ENCODE peak calls at places on chromosomes 4 and X, in four cellular contexts. L is colonic mucosa, S is H9, X is ovary. I is an unnamed sample.

GRCh38 chr4:33063238-33063637 is 2343.1 kb downstream of the PCDH7 start:
- DNase-seq in L (no peak), S (no peak), X (no peak), I (no peak)

GRCh38 chrX:149286940-149287349 is 218.2 kb downstream of the IDS start:
- DNase-seq in L (peak), S (peak), X (no peak), I (peak)

GRCh38 chrX:36609653-36610585 is 398.2 kb upstream of the FAM47C start:
- DNase-seq in L (no peak), S (no peak), X (no peak), I (no peak)

GRCh38 chrX:42128587-42128986 is 205.2 kb upstream of the CASK start:
- DNase-seq in L (no peak), S (no peak), X (no peak), I (peak)

GRCh38 chrX:39772057-39772832 is 325.5 kb downstream of the BCOR start:
- DNase-seq in L (no peak), S (peak), X (peak), I (peak)

GRCh38 chr4:17027495-17027894 is 129.1 kb upstream of the LDB2 start:
- DNase-seq in L (no peak), S (no peak), X (no peak), I (no peak)

GRCh38 chrX:93985621-93986020 is 311.6 kb downstream of the FAM133A start:
- DNase-seq in L (no peak), S (no peak), X (no peak), I (no peak)

GRCh38 chrX:31658360-31658759 is 586.5 kb upstream of the FTHL17 start:
- DNase-seq in L (no peak), S (no peak), X (no peak), I (no peak)

GRCh38 chrX:12567857-12568256 is 223.4 kb upstream of the PRPS2 start:
- DNase-seq in L (no peak), S (no peak), X (no peak), I (no peak)

GRCh38 chr4:56618734-56619133 is 62.4 kb downstream of the HOPX start:
- DNase-seq in L (no peak), S (no peak), X (no peak), I (no peak)

GRCh38 chr4:161252520-161253141 is 911.2 kb downstream of the FSTL5 start:
- DNase-seq in L (no peak), S (no peak), X (no peak), I (peak)

GRCh38 chr4:3675251-3676115 is 90.7 kb upstream of the ADRA2C start:
- DNase-seq in L (no peak), S (peak), X (no peak), I (no peak)

GRCh38 chr4:13088726-13089658 is 395.1 kb downstream of the RAB28 start:
- DNase-seq in L (no peak), S (no peak), X (no peak), I (no peak)

GRCh38 chr4:74055096-74055495 is 16.6 kb upstream of the CXCL3 start:
- DNase-seq in L (peak), S (no peak), X (no peak), I (no peak)

GRCh38 chrX:23334871-23335599 is 386 bp downstream of the PTCHD1 start:
- DNase-seq in L (no peak), S (peak), X (no peak), I (no peak)

GRCh38 chr4:52091811-52092210 is 40.7 kb downstream of the SPATA18 start:
- DNase-seq in L (peak), S (no peak), X (no peak), I (no peak)

GRCh38 chrX:107730298-107730655 is 45.3 kb downstream of the TSC22D3 start:
- DNase-seq in L (no peak), S (no peak), X (no peak), I (no peak)

GRCh38 chr4:113684534-113685091 is 76.9 kb downstream of the CAMK2D start:
- DNase-seq in L (peak), S (peak), X (peak), I (peak)

GRCh38 chr4:8688041-8688907 is 95.7 kb downstream of the CPZ start:
- DNase-seq in L (peak), S (peak), X (no peak), I (peak)

GRCh38 chr4:83237591-83237990 is 47.0 kb downstream of the COQ2 start:
- DNase-seq in L (no peak), S (no peak), X (no peak), I (no peak)

GRCh38 chr4:1973661-1974060 is 35.1 kb downstream of the NELFA start:
- DNase-seq in L (no peak), S (no peak), X (no peak), I (no peak)

GRCh38 chr4:78609580-78609979 is 58.0 kb downstream of the ANXA3 start:
- DNase-seq in L (no peak), S (no peak), X (no peak), I (no peak)

GRCh38 chr4:151691639-151692442 is 69.0 kb downstream of the GATB start:
- DNase-seq in L (no peak), S (no peak), X (no peak), I (no peak)

GRCh38 chr4:99661907-99662306 is 4.3 kb upstream of the C4orf54 start:
- DNase-seq in L (no peak), S (no peak), X (no peak), I (no peak)

GRCh38 chr4:154009191-154009590 is 220.3 kb upstream of the SFRP2 start:
- DNase-seq in L (no peak), S (no peak), X (no peak), I (no peak)

GRCh38 chr4:82421796-82422560 is 8.3 kb downstream of the HNRNPDL start:
- DNase-seq in L (no peak), S (no peak), X (no peak), I (peak)

GRCh38 chr4:151324449-151325319 is 721 bp downstream of the SH3D19 start:
- DNase-seq in L (peak), S (peak), X (peak), I (peak)

GRCh38 chrX:129108936-129109335 is 414.4 kb downstream of the SMARCA1 start:
- DNase-seq in L (no peak), S (no peak), X (no peak), I (no peak)

GRCh38 chr4:113384600-113384999 is 335.1 kb downstream of the ANK2 start:
- DNase-seq in L (no peak), S (no peak), X (no peak), I (no peak)

GRCh38 chr4:144304025-144304424 is 163.5 kb upstream of the GYPA start:
- DNase-seq in L (no peak), S (no peak), X (no peak), I (no peak)

GRCh38 chrX:440636-441035 is 53.9 kb upstream of the PPP2R3B start:
- DNase-seq in L (no peak), S (no peak), X (no peak), I (no peak)

GRCh38 chr4:75727073-75727472 is 2.7 kb downstream of the USO1 start:
- DNase-seq in L (no peak), S (no peak), X (no peak), I (no peak)

GRCh38 chr4:94758700-94759399 is 1.1 kb downstream of the BMPR1B start:
- DNase-seq in L (no peak), S (peak), X (peak), I (no peak)

GRCh38 chr4:124499266-124499665 is 213.3 kb downstream of the ANKRD50 start:
- DNase-seq in L (no peak), S (no peak), X (no peak), I (no peak)

GRCh38 chr4:154329268-154329858 is 162.2 kb downstream of the DCHS2 start:
- DNase-seq in L (no peak), S (no peak), X (no peak), I (peak)

DNA sequence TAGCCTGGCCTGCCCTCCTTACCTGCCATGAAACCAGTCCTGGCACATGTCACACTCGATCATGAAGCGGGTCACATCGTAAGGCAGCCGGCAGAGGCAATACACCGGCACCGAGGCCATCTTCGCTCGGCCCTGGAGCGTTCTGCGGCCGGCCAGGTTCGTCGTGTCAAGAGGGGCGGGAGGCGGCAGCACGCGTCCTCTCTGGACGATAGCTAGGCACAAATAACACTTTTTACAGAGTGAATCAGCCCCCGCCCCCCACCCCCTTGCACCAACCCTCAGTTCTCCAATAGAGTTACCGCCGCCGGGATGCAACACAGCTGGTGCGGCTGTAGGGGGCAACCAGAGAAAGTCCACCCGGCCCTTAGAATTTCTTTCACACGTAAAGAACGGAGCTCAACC is 1.7 kb downstream of the PHF8 start:
- DNase-seq in L (peak), S (peak), X (peak), I (peak)
- TF ChIP-seq CTCF in L (no peak), S (peak), X (no peak), I (no peak)

DNA sequence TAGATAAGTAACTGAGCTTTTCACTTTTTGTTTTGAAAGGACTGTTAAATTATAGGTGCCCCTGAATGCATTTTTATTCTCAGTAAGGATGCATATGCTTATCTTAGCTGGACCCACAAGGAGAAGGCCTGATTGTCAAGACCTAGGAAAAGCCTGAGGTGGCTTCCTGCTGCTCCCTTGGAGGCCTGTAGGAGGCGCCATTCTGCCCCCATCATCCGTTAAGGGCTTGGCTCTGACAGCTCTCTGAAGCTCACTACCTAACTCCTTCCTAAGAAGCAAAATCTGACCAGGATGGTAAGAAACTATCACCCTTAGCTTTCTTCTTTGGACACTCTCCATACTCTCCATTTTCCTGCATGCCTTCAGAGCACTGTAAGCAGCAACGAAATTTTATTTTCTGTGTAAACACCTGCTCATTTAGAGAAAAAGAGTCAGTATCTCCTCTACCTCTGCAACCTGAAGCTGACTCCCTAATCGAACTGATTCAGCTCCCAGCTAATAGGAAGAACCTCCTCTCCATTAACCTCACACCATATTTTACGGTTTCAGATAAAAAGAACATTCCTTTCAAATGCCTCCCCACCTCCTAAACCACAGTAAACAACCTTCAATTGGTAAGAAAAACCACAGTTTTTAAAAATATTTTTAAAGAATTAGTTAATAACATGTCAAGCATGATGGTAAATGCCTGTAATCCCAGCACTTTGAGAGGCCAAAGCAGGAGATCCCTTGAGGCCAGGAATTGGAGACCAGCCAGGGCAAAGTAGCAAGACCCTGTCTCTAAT is 73.4 kb upstream of the EDNRA start:
- DNase-seq in L (no peak), S (peak), X (peak), I (no peak)
- TF ChIP-seq CTCF in L (peak), S (peak), X (no peak), I (peak)

DNA sequence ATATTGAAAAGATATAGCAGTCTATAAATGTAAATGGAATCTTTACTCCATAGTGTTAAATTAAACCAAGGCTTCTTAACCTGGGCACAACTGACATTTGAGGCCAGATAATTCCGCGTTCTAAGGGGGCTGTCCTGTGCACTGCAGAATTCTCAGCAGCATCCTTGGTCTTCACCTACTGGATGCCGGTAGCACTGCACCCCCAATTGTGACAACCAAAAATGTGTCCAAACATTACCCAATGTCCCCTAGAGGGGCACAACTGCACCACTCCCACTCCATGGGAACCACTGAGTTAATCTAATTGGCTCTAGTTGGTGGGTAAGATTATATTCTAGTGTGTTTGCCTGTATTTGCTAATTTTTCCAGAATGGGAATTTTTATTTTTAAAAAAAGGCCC is 16.6 kb downstream of the AP1S2 start:
- DNase-seq in L (no peak), S (peak), X (no peak), I (peak)
- TF ChIP-seq CTCF in L (no peak), S (peak), X (no peak), I (peak)

DNA sequence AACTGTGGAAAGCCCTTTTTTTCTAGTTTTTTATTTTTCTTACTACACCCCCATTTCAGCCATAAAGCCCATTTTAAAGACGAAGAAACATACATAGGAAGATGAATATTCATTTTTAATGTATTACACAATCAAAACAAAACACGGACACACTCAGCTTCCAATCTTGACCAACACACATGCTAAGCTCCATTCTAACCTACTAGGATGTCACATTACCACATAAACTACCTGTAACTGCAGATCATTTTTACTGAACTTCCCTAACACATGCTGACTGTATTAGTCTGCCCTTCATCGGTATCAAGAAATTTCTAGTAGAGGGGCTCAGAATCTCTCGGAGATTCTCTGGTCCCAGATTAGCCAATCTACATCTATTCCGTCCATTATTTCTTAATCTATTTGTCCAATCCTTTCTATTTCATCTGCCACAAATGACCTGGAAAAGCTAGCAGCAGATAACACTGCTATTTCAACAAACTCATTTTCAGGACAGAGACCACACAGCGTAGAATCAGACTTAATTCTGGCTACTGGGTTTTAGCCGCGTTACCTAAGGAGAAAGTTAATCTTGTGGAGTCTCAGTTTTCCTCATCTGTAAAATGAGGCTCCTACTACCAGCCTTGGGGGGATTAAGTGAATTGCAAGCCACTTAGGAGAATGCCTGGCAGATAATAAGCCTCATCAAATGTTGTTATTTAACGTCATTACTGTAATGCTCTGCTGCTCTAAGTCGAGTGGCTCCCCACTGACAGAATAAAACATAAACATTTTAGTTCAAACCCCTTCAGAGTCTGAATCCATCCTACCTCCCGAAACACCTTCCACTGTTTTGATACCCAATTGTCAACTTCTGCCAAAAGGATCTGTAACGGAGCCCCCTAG is 1.6 kb downstream of the CCNI start:
- DNase-seq in L (no peak), S (no peak), X (no peak), I (no peak)
- TF ChIP-seq CTCF in L (no peak), S (no peak), X (no peak), I (no peak)

DNA sequence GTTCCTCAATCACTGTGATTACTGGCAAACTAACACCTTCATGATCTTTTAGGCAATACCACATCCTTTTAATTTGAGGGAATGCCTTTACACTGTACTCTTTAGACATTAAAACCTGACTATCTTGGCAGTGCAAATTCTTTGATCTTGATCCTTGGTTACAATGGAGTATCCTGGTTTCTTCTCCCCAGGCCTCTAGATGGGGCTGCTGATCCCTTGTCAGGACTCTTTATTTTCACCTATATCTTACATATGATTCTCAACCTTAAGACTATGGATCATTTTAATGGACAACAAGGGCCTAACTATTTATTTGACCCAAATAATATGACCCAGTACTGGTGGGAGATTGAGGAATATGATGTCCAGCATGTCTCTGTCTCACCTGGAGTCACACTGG is 1005.5 kb upstream of the INTU start:
- DNase-seq in L (no peak), S (no peak), X (no peak), I (no peak)
- TF ChIP-seq CTCF in L (no peak), S (peak), X (no peak), I (no peak)

I was measured in activated CD8-positive, alpha-beta T cell treated with anti-CD3 and anti-CD28 coated beads for 36 hours.